ENCODE peak calls at places on chromosome 19, in six cellular contexts. P is SK-N-SH, R is HepG2, N is K562, E is H1, Y is HCT116. Z is an unnamed sample.

GRCh38 chr19:10195199-10195519 is 406 bp upstream of the DNMT1 start:
- DNase-seq in N (no peak), Y (no peak), E (no peak), P (no peak), R (no peak), Z (no peak)

GRCh38 chr19:33529094-33529676 is 7.6 kb upstream of the PEPD start:
- DNase-seq in N (no peak), R (no peak), Y (no peak), E (no peak), P (no peak), Z (no peak)

GRCh38 chr19:49559928-49560327 is 20.4 kb downstream of the NOSIP start:
- DNase-seq in R (no peak), N (no peak), P (no peak), Y (no peak), E (no peak), Z (no peak)

GRCh38 chr19:4984448-4984990 is 15.6 kb downstream of the KDM4B start:
- DNase-seq in P (peak; percentile 46), N (no peak), Y (no peak), E (no peak), R (no peak), Z (no peak)

GRCh38 chr19:50357178-50358100 is 8.0 kb downstream of the NAPSA start:
- DNase-seq in Y (no peak), P (peak; percentile 70), N (peak; percentile 93), R (peak; percentile 52), E (peak; percentile 95), Z (peak; percentile 21)

GRCh38 chr19:13843104-13843921 is 33.6 kb upstream of the NANOS3 start:
- DNase-seq in P (peak; percentile 58), E (peak; percentile 68), N (no peak), Y (no peak), R (no peak), Z (no peak)

GRCh38 chr19:54152267-54152666 is 7.3 kb downstream of the LENG1 start:
- DNase-seq in R (no peak), Y (no peak), P (no peak), E (no peak), N (no peak), Z (no peak)

GRCh38 chr19:39818626-39819097 is 15.3 kb downstream of the DYRK1B start:
- DNase-seq in N (no peak), P (no peak), E (no peak), R (no peak), Y (no peak), Z (no peak)

GRCh38 chr19:10095948-10096614 is 6.4 kb downstream of the ANGPTL6 start:
- DNase-seq in N (peak; percentile 94), R (no peak), E (peak; percentile 96), P (peak; percentile 99), Y (peak; percentile 75), Z (peak; percentile 97)

GRCh38 chr19:10998045-10998533 is 37.3 kb downstream of the SMARCA4 start:
- DNase-seq in P (no peak), E (no peak), Y (no peak), R (peak; percentile 81), N (peak; percentile 13), Z (no peak)

GRCh38 chr19:52662631-52663030 is 24.5 kb upstream of the ZNF83 start:
- DNase-seq in P (no peak), N (no peak), R (no peak), E (no peak), Y (peak; percentile 33), Z (no peak)

GRCh38 chr19:46602392-46603194 is 1.5 kb downstream of the CALM3 start:
- DNase-seq in E (no peak), Y (no peak), N (no peak), P (peak; percentile 67), R (no peak), Z (no peak)

GRCh38 chr19:35300340-35300649 is 8.3 kb downstream of the MAG start:
- DNase-seq in Y (no peak), P (no peak), N (peak; percentile 64), E (no peak), R (no peak), Z (no peak)

GRCh38 chr19:18879579-18880373 is 16.2 kb downstream of the CERS1 start:
- DNase-seq in E (peak; percentile 84), N (peak; percentile 91), Y (peak; percentile 46), P (peak; percentile 88), R (no peak), Z (no peak)

GRCh38 chr19:42606660-42607351 is 12.1 kb upstream of the CEACAM8 start:
- DNase-seq in P (peak; percentile 76), R (peak; percentile 19), Y (peak; percentile 37), N (peak; percentile 69), E (peak; percentile 88), Z (peak; percentile 79)

GRCh38 chr19:53659292-53659691 is 27.5 kb downstream of the DPRX start:
- DNase-seq in P (peak; percentile 33), R (peak; percentile 65), E (peak; percentile 59), N (peak; percentile 51), Y (no peak), Z (peak; percentile 21)

GRCh38 chr19:19110410-19111137 is 27.7 kb downstream of the TMEM161A start:
- DNase-seq in E (no peak), N (no peak), P (peak; percentile 89), R (no peak), Y (no peak), Z (no peak)

GRCh38 chr19:10617409-10618121 is 7.8 kb upstream of the SLC44A2 start:
- DNase-seq in Y (no peak), P (peak; percentile 11), N (peak; percentile 49), E (no peak), R (no peak), Z (peak; percentile 88)

GRCh38 chr19:23439623-23440022 is 44.4 kb upstream of the ZNF91 start:
- DNase-seq in P (no peak), N (peak; percentile 11), R (no peak), Y (no peak), E (peak; percentile 47), Z (no peak)

GRCh38 chr19:53977991-53978731 is 13.3 kb upstream of the CACNG6 start:
- DNase-seq in P (peak; percentile 93), Y (peak; percentile 40), E (peak; percentile 97), R (no peak), N (peak; percentile 20), Z (peak; percentile 40)

GRCh38 chr19:28731113-28731512 is 481.8 kb downstream of the UQCRFS1 start:
- DNase-seq in E (no peak), N (no peak), R (no peak), P (no peak), Y (no peak), Z (no peak)

GRCh38 chr19:33294058-33294798 is 8.1 kb downstream of the CEBPA start:
- DNase-seq in N (peak; percentile 34), Y (no peak), P (no peak), E (no peak), R (no peak), Z (no peak)

GRCh38 chr19:4471400-4472173 is 510 bp upstream of the HDGFL2 start:
- DNase-seq in N (peak; percentile 99), Y (peak; percentile 100), E (peak; percentile 92), P (peak; percentile 97), R (peak; percentile 100), Z (peak; percentile 99)

GRCh38 chr19:48480476-48481190 is 11.5 kb downstream of the CYTH2 start:
- DNase-seq in R (no peak), Y (no peak), P (no peak), N (no peak), E (no peak), Z (no peak)

GRCh38 chr19:48372904-48373303 is 8.7 kb downstream of the SYNGR4 start:
- DNase-seq in Y (no peak), N (no peak), E (no peak), P (peak; percentile 30), R (no peak), Z (no peak)

GRCh38 chr19:5125797-5126497 is 157.0 kb downstream of the KDM4B start:
- DNase-seq in Y (no peak), P (no peak), N (no peak), R (no peak), E (peak; percentile 67), Z (no peak)

GRCh38 chr19:31269425-31270127 is 79.7 kb downstream of the TSHZ3 start:
- DNase-seq in R (no peak), E (no peak), P (peak; percentile 67), Y (no peak), N (no peak), Z (no peak)

GRCh38 chr19:31268751-31269150 is 80.5 kb downstream of the TSHZ3 start:
- DNase-seq in E (no peak), P (no peak), N (no peak), Y (no peak), R (no peak), Z (no peak)

GRCh38 chr19:31271569-31271911 is 77.7 kb downstream of the TSHZ3 start:
- DNase-seq in P (no peak), R (no peak), N (no peak), Y (no peak), E (no peak), Z (no peak)

GRCh38 chr19:31272707-31273106 is 76.5 kb downstream of the TSHZ3 start:
- DNase-seq in P (no peak), Y (no peak), N (no peak), R (no peak), E (no peak), Z (no peak)

DNA sequence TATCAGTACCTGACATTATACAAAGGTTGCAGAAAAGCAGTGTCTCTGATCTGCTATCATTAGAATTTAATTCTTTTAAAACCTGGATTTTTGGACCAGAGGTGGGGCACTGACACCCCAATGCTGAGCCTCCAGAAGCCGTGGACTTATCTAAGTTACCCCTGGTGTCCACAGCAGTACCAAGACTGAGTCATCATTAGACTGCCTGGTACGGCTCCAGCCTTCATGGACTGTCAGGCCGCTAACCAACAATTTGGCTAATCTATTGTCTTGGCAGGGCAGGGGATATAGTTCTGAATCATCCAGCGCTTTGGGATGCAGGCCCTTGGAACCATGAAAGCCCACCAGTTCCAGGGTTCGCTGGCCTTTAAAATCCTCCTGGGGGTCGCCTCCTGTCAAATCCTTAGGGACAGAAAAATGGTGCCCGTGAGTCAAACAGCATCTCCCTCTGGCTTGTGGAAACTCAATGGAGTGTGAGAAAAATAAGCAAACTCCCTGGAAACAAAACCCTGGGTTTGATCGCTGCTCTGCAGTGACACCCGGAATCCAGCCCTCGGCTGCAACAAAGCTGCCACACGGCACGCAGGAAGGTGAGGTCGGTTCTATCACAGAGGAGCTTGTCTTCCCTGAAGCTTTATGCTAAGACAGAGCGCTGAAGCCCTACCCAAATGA is 78.2 kb downstream of the TSHZ3 start:
- DNase-seq in P (no peak), Y (no peak), N (no peak), E (no peak), R (no peak), Z (no peak)
- TF ChIP-seq JUND in P (no peak), Y (no peak), N (peak; percentile 31), E (no peak), R (no peak), Z (no peak)

GRCh38 chr19:1651548-1652394 is 644 bp downstream of the TCF3 start:
- DNase-seq in P (peak; percentile 82), N (peak; percentile 73), R (no peak), Y (no peak), E (no peak), Z (peak; percentile 43)
- TF ChIP-seq JUND in P (no peak), N (no peak), R (no peak), Y (no peak), E (no peak), Z (no peak)

GRCh38 chr19:44587863-44588752 is 25.3 kb upstream of the IGSF23 start:
- DNase-seq in E (no peak), P (no peak), Y (peak; percentile 78), N (peak; percentile 80), R (peak; percentile 51), Z (no peak)
- TF ChIP-seq JUND in E (no peak), P (peak; percentile 86), Y (peak; percentile 84), N (peak; percentile 96), R (no peak), Z (no peak)

DNA sequence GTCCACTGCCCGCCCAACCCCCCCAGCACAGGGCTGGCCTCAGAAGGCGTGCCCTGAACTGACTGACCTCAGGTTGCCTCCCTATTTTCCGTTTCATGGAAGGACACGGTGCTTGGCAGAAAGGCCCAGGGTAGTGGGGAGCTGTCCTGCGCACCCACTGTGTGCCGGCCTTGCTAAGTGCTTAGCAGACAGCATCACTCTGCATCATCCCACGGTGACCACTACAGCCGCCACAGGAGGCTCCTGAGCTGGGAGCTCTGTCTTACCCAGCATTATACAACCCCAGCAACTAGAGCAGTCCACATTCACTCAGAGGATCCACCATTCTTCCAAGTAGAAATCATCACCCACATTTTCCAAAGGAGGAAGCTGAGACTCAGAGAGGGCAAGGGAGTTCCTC is 1.8 kb downstream of the SBK2 start:
- DNase-seq in P (no peak), Y (no peak), R (no peak), N (no peak), E (no peak), Z (no peak)
- TF ChIP-seq JUND in P (no peak), Y (no peak), R (no peak), N (no peak), E (no peak), Z (no peak)